ENCODE peak calls at places on chromosomes 13 and 19, in four cellular contexts. R is dorsolateral prefrontal cortex; S is activated CD4-positive, alpha-beta T cell treated with anti-CD3 and anti-CD28 coated beads for 36 hours; G is stimulated activated CD8-positive, alpha-beta memory T cell treated with anti-CD3 and anti-CD28 coated beads, Interleukin-7, amount 100 ng/mL, for 1 hour. F is an unnamed sample.

GRCh38 chr13:77136902-77137420 is 110.0 kb upstream of the FBXL3 start:
- DNase-seq in R (no peak), S (no peak), G (no peak), F (no peak)

GRCh38 chr13:52848455-52849190 is at the start of gene PCDH8:
- DNase-seq in R (peak; percentile 68), S (peak; percentile 48), G (no peak), F (peak; percentile 11)

GRCh38 chr19:3770136-3771032 is 1.6 kb downstream of the RAX2 start:
- DNase-seq in R (no peak), S (no peak), G (no peak), F (no peak)

GRCh38 chr19:49595819-49596404 is 4.9 kb downstream of the PRR12 start:
- DNase-seq in R (no peak), S (no peak), G (no peak), F (no peak)

GRCh38 chr13:110669036-110669435 is 36.9 kb downstream of the CARS2 start:
- DNase-seq in R (no peak), S (no peak), G (no peak), F (no peak)

GRCh38 chr19:44164327-44164672 is 600 bp upstream of the ZNF226 start:
- DNase-seq in R (no peak), S (no peak), G (no peak), F (no peak)

GRCh38 chr13:45415112-45415511 is 3.1 kb downstream of the SLC25A30 start:
- DNase-seq in R (no peak), S (no peak), G (no peak), F (no peak)

GRCh38 chr13:53138369-53139036 is 109.9 kb downstream of the OLFM4 start:
- DNase-seq in R (no peak), S (no peak), G (no peak), F (no peak)

GRCh38 chr13:23628250-23628649 is 58.0 kb downstream of the TNFRSF19 start:
- DNase-seq in R (no peak), S (no peak), G (no peak), F (no peak)

GRCh38 chr13:31105856-31106255 is 55.8 kb downstream of the HSPH1 start:
- DNase-seq in R (no peak), S (no peak), G (no peak), F (no peak)

GRCh38 chr13:20528451-20528850 is 2.8 kb upstream of the CRYL1 start:
- DNase-seq in R (no peak), S (peak; percentile 51), G (no peak), F (no peak)

GRCh38 chr19:821976-822773 is 420 bp upstream of the PLPPR3 start:
- DNase-seq in R (no peak), S (no peak), G (no peak), F (no peak)

GRCh38 chr13:99329477-99329876 is 22.3 kb upstream of the GPR183 start:
- DNase-seq in R (no peak), S (no peak), G (no peak), F (no peak)

GRCh38 chr13:28820099-28821051 is at the start of gene MTUS2:
- DNase-seq in R (no peak), S (peak; percentile 54), G (no peak), F (no peak)